ENCODE peak calls at places on chromosome 9, in four cellular contexts. O is heart left ventricle, F is gastrocnemius medialis, V is aorta. S is an unnamed sample.

GRCh38 chr9:126411948-126412284 is 85.3 kb downstream of the MVB12B start:
- DNase-seq in O (no peak), F (no peak), V (no peak), S (no peak)

GRCh38 chr9:81574399-81574798 is 114.9 kb downstream of the TLE1 start:
- DNase-seq in O (no peak), F (no peak), V (no peak), S (no peak)

GRCh38 chr9:85600675-85601263 is 141.0 kb downstream of the AGTPBP1 start:
- DNase-seq in O (peak), F (peak), V (no peak), S (no peak)

GRCh38 chr9:128276574-128277270 is 646 bp downstream of the SWI5 start:
- DNase-seq in O (no peak), F (peak), V (no peak), S (no peak)

GRCh38 chr9:3410461-3410860 is 115.3 kb downstream of the RFX3 start:
- DNase-seq in O (no peak), F (no peak), V (no peak), S (no peak)

GRCh38 chr9:127575875-127576778 is 36.0 kb upstream of the STXBP1 start:
- DNase-seq in O (no peak), F (no peak), V (no peak), S (no peak)

GRCh38 chr9:36834736-36835135 is 199.3 kb downstream of the PAX5 start:
- DNase-seq in O (no peak), F (no peak), V (peak), S (no peak)

GRCh38 chr9:129806126-129806525 is 3.1 kb downstream of the TOR1B start:
- DNase-seq in O (no peak), F (no peak), V (no peak), S (no peak)

GRCh38 chr9:117800389-117800788 is 96.2 kb downstream of the TLR4 start:
- DNase-seq in O (no peak), F (no peak), V (no peak), S (no peak)

GRCh38 chr9:71767421-71768321 is 642 bp downstream of the CEMIP2 start:
- DNase-seq in O (no peak), F (no peak), V (peak), S (no peak)

GRCh38 chr9:134065720-134066419 is 2.0 kb downstream of the BRD3 start:
- DNase-seq in O (no peak), F (peak), V (peak), S (peak)

GRCh38 chr9:13351768-13352386 is 72.4 kb upstream of the MPDZ start:
- DNase-seq in O (no peak), F (no peak), V (no peak), S (no peak)

GRCh38 chr9:121636411-121636865 is 15.0 kb upstream of the DAB2IP start:
- DNase-seq in O (no peak), F (peak), V (peak), S (no peak)

GRCh38 chr9:94952553-94953373 is 226.3 kb downstream of the AOPEP start:
- DNase-seq in O (no peak), F (no peak), V (peak), S (no peak)

GRCh38 chr9:32251539-32251938 is 132.9 kb upstream of the ACO1 start:
- DNase-seq in O (peak), F (peak), V (no peak), S (no peak)

GRCh38 chr9:98795970-98796363 is 388 bp downstream of the ANKS6 start:
- DNase-seq in O (peak), F (no peak), V (peak), S (no peak)

GRCh38 chr9:2800385-2801179 is 43.3 kb downstream of the PUM3 start:
- DNase-seq in O (no peak), F (no peak), V (no peak), S (no peak)

GRCh38 chr9:129281506-129282145 is 103.6 kb upstream of the IER5L start:
- DNase-seq in O (no peak), F (peak), V (no peak), S (no peak)

GRCh38 chr9:101449071-101449721 is 13.6 kb upstream of the ALDOB start:
- DNase-seq in O (peak), F (peak), V (peak), S (peak)

GRCh38 chr9:95341262-95342011 is 23.9 kb upstream of the FANCC start:
- DNase-seq in O (no peak), F (no peak), V (no peak), S (no peak)

GRCh38 chr9:130745829-130746228 is 52.2 kb downstream of the EXOSC2 start:
- DNase-seq in O (no peak), F (no peak), V (no peak), S (no peak)

GRCh38 chr9:16310288-16311145 is 560.0 kb downstream of the BNC2 start:
- DNase-seq in O (peak), F (no peak), V (no peak), S (no peak)

GRCh38 chr9:6997330-6997729 is 239.6 kb downstream of the KDM4C start:
- DNase-seq in O (no peak), F (no peak), V (no peak), S (no peak)

GRCh38 chr9:132074736-132075135 is 4.9 kb downstream of the MED27 start:
- DNase-seq in O (no peak), F (no peak), V (no peak), S (no peak)

GRCh38 chr9:26391036-26391435 is 501.6 kb downstream of the CAAP1 start:
- DNase-seq in O (no peak), F (no peak), V (no peak), S (no peak)

GRCh38 chr9:16873131-16873787 is 2.8 kb upstream of the BNC2 start:
- DNase-seq in O (no peak), F (no peak), V (no peak), S (no peak)

GRCh38 chr9:106970976-106971457 is 108.1 kb downstream of the ZNF462 start:
- DNase-seq in O (no peak), F (no peak), V (no peak), S (no peak)

GRCh38 chr9:106970219-106970975 is 107.4 kb downstream of the ZNF462 start:
- DNase-seq in O (no peak), F (no peak), V (no peak), S (no peak)

GRCh38 chr9:106974341-106974740 is 111.4 kb downstream of the ZNF462 start:
- DNase-seq in O (no peak), F (no peak), V (no peak), S (no peak)

GRCh38 chr9:106966481-106966880 is 103.5 kb downstream of the ZNF462 start:
- DNase-seq in O (no peak), F (no peak), V (no peak), S (no peak)

DNA sequence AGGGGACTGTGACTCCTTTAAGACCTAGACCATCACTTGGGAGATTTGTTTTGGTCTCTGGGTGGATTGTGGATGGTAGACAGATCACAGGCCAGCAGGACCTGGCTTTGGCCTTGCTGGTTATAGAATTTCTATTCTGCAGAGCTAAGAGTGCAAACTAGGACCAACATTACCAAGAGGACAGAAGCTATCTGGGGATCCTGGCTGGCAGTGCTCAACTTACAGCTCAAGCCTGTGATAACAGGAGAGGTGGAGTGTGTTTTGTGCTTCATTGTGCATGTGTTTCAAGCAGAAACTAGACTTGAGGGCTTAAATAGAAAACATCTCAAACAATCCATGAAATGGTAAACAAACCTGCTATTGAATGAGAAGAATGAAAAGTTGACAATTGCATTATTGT is 106.7 kb downstream of the ZNF462 start:
- DNase-seq in O (no peak), F (no peak), V (no peak), S (no peak)
- H3K27ac ChIP-seq in O (no peak), F (no peak), V (no peak), S (no peak)

DNA sequence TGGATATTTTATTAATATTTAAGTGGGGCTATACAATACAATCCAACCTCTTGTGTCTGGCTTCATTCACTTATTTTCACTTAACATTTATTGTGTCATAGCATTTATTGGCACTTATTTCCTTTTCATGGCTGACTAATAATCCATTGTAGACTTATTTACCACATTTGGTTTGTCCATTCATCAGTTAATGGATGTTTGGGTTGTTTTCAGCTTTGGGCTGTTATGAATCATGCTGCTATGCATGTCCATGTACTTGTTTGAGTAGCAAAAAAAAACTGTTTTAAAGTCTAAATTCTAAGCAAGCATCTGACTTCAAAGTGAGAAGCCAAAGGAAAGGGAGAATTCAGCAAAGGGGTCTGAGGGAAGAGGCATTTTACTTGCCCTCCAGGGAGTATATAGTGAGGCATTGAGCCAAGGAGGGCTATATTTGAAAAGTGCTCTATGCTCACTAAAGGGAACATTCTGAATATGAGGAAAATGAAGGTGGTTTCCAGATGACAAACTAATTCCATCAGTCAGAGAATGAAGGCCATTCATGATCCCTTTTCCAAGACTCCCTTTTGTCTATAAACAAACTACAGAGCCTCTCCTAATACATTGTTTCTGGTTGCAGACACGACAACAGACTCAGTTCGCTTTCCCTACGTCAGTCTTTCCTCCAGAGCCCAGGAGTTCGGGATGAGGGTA is 532.8 kb upstream of the KLF4 start:
- DNase-seq in O (no peak), F (no peak), V (no peak), S (no peak)
- H3K27ac ChIP-seq in O (no peak), F (no peak), V (no peak), S (no peak)

GRCh38 chr9:112860466-112860865 is 30.2 kb downstream of the SLC46A2 start:
- DNase-seq in O (no peak), F (no peak), V (no peak), S (no peak)
- H3K27ac ChIP-seq in O (no peak), F (no peak), V (no peak), S (no peak)

DNA sequence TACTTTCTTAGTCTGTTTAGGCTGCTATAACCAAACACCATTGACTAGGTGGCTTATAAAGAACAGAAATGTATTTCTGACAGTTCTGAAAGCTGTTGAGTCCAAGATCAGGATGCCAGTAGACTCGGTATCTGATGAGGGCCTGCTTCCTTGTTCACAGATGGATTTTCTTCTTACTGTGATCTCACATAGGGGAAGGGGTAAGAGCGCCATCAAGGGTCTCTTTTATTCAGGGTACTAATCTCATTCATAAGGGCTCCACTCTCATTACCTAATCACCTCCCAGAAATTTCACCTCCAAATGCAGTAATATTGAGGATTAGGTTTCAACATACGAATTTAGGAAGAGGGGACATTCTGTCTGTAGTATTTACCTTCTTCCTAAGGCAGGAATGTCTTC is 384.0 kb upstream of the DMAC1 start:
- DNase-seq in O (no peak), F (no peak), V (no peak), S (no peak)
- H3K27ac ChIP-seq in O (no peak), F (no peak), V (no peak), S (no peak)

GRCh38 chr9:38380872-38381534 is 11.5 kb upstream of the ALDH1B1 start:
- DNase-seq in O (no peak), F (peak), V (peak), S (no peak)
- H3K27ac ChIP-seq in O (no peak), F (peak), V (peak), S (no peak)

GRCh38 chr9:70563010-70563409 is 148.6 kb upstream of the KLF9 start:
- DNase-seq in O (no peak), F (no peak), V (no peak), S (no peak)
- H3K27ac ChIP-seq in O (no peak), F (no peak), V (no peak), S (peak)

S was measured in CD4-positive, alpha-beta T cell.